ENCODE peak calls at places on chromosomes 11 and 22, in six cellular contexts. One of them, this sample, is unnamed.

GRCh38 chr11:61158691-61159381 is 2.4 kb downstream of the VPS37C start:
- DNase-seq in hippocampal formation: no peak
- DNase-seq in small intestine: peak
- DNase-seq in heart left ventricle: no peak
- DNase-seq in GM03348: peak
- DNase-seq in kidney: no peak
- DNase-seq in this sample: no peak

GRCh38 chr11:118908931-118909618 is 16.7 kb downstream of the BCL9L start:
- DNase-seq in kidney: peak
- DNase-seq in hippocampal formation: peak
- DNase-seq in GM03348: peak
- DNase-seq in heart left ventricle: peak
- DNase-seq in small intestine: no peak
- DNase-seq in this sample: peak

GRCh38 chr22:26756675-26757293 is 99.4 kb downstream of the MIAT start:
- DNase-seq in GM03348: peak
- DNase-seq in kidney: peak
- DNase-seq in small intestine: peak
- DNase-seq in hippocampal formation: peak
- DNase-seq in heart left ventricle: peak
- DNase-seq in this sample: peak

GRCh38 chr11:44623321-44623715 is 57.9 kb downstream of the CD82 start:
- DNase-seq in hippocampal formation: no peak
- DNase-seq in kidney: no peak
- DNase-seq in heart left ventricle: no peak
- DNase-seq in small intestine: no peak
- DNase-seq in GM03348: no peak
- DNase-seq in this sample: peak

GRCh38 chr11:16607675-16608644 is 130.5 kb upstream of the C11orf58 start:
- DNase-seq in hippocampal formation: peak
- DNase-seq in small intestine: peak
- DNase-seq in kidney: peak
- DNase-seq in heart left ventricle: peak
- DNase-seq in GM03348: no peak
- DNase-seq in this sample: peak

GRCh38 chr11:67280791-67281551 is 8.1 kb upstream of the ANKRD13D start:
- DNase-seq in heart left ventricle: peak
- DNase-seq in small intestine: no peak
- DNase-seq in hippocampal formation: no peak
- DNase-seq in GM03348: no peak
- DNase-seq in kidney: peak
- DNase-seq in this sample: no peak

GRCh38 chr22:17590586-17590985 is 27.3 kb downstream of the SLC25A18 start:
- DNase-seq in GM03348: no peak
- DNase-seq in small intestine: no peak
- DNase-seq in heart left ventricle: no peak
- DNase-seq in kidney: peak
- DNase-seq in hippocampal formation: no peak
- DNase-seq in this sample: no peak

GRCh38 chr11:128552783-128553661 is 34.3 kb downstream of the ETS1 start:
- DNase-seq in heart left ventricle: no peak
- DNase-seq in small intestine: no peak
- DNase-seq in kidney: no peak
- DNase-seq in GM03348: no peak
- DNase-seq in hippocampal formation: peak
- DNase-seq in this sample: peak

GRCh38 chr22:32053165-32053755 is 10.2 kb downstream of the SLC5A1 start:
- DNase-seq in hippocampal formation: no peak
- DNase-seq in heart left ventricle: no peak
- DNase-seq in kidney: no peak
- DNase-seq in GM03348: no peak
- DNase-seq in small intestine: no peak
- DNase-seq in this sample: no peak

GRCh38 chr11:8828055-8828454 is 82.9 kb upstream of the AKIP1 start:
- DNase-seq in small intestine: no peak
- DNase-seq in GM03348: no peak
- DNase-seq in kidney: no peak
- DNase-seq in heart left ventricle: no peak
- DNase-seq in hippocampal formation: no peak
- DNase-seq in this sample: no peak

GRCh38 chr11:108319541-108320145 is 96.8 kb downstream of the ATM start:
- DNase-seq in hippocampal formation: no peak
- DNase-seq in small intestine: no peak
- DNase-seq in GM03348: peak
- DNase-seq in kidney: no peak
- DNase-seq in heart left ventricle: no peak
- DNase-seq in this sample: no peak

GRCh38 chr22:37211075-37211852 is 1.0 kb downstream of the SSTR3 start:
- DNase-seq in heart left ventricle: no peak
- DNase-seq in hippocampal formation: no peak
- DNase-seq in GM03348: no peak
- DNase-seq in kidney: peak
- DNase-seq in small intestine: no peak
- DNase-seq in this sample: no peak

This sample was measured in head of caudate nucleus.